ENCODE peak calls at places on chromosome 5, in seven cellular contexts. One of them, this sample, is unnamed.

GRCh38 chr5:43294226-43294625 is 19.0 kb downstream of the HMGCS1 start:
- DNase-seq in lung: no peak
- DNase-seq in tibial nerve: no peak
- DNase-seq in ovary: no peak
- DNase-seq in naive thymus-derived CD4-positive, alpha-beta T cell: no peak
- DNase-seq in cardiac muscle cell: no peak
- DNase-seq in HepG2: no peak
- DNase-seq in this sample: no peak

GRCh38 chr5:73541981-73542380 is 23.5 kb downstream of the ANKRA2 start:
- DNase-seq in lung: no peak
- DNase-seq in tibial nerve: no peak
- DNase-seq in ovary: no peak
- DNase-seq in naive thymus-derived CD4-positive, alpha-beta T cell: no peak
- DNase-seq in cardiac muscle cell: no peak
- DNase-seq in HepG2: no peak
- DNase-seq in this sample: no peak

GRCh38 chr5:149881874-149882273 is 62.7 kb downstream of the PDE6A start:
- DNase-seq in lung: no peak
- DNase-seq in tibial nerve: no peak
- DNase-seq in ovary: no peak
- DNase-seq in naive thymus-derived CD4-positive, alpha-beta T cell: no peak
- DNase-seq in cardiac muscle cell: no peak
- DNase-seq in HepG2: no peak
- DNase-seq in this sample: no peak

GRCh38 chr5:4977421-4977820 is 162.7 kb upstream of the ADAMTS16 start:
- DNase-seq in lung: no peak
- DNase-seq in tibial nerve: no peak
- DNase-seq in ovary: no peak
- DNase-seq in naive thymus-derived CD4-positive, alpha-beta T cell: no peak
- DNase-seq in cardiac muscle cell: no peak
- DNase-seq in HepG2: no peak
- DNase-seq in this sample: no peak

GRCh38 chr5:65479527-65479926 is 2.2 kb downstream of the ADAMTS6 start:
- DNase-seq in lung: no peak
- DNase-seq in tibial nerve: no peak
- DNase-seq in ovary: no peak
- DNase-seq in naive thymus-derived CD4-positive, alpha-beta T cell: no peak
- DNase-seq in cardiac muscle cell: no peak
- DNase-seq in HepG2: no peak
- DNase-seq in this sample: no peak

GRCh38 chr5:42995152-42995751 is 44.9 kb downstream of the ANXA2R start:
- DNase-seq in lung: no peak
- DNase-seq in tibial nerve: no peak
- DNase-seq in ovary: no peak
- DNase-seq in naive thymus-derived CD4-positive, alpha-beta T cell: no peak
- DNase-seq in cardiac muscle cell: no peak
- DNase-seq in HepG2: no peak
- DNase-seq in this sample: no peak

GRCh38 chr5:43432486-43433365 is 20.5 kb upstream of the CCL28 start:
- DNase-seq in lung: peak; percentile 87
- DNase-seq in tibial nerve: peak; percentile 76
- DNase-seq in ovary: no peak
- DNase-seq in naive thymus-derived CD4-positive, alpha-beta T cell: no peak
- DNase-seq in cardiac muscle cell: no peak
- DNase-seq in HepG2: peak; percentile 98
- DNase-seq in this sample: peak; percentile 70

GRCh38 chr5:39521098-39521860 is 96.5 kb upstream of the DAB2 start:
- DNase-seq in lung: no peak
- DNase-seq in tibial nerve: no peak
- DNase-seq in ovary: no peak
- DNase-seq in naive thymus-derived CD4-positive, alpha-beta T cell: no peak
- DNase-seq in cardiac muscle cell: no peak
- DNase-seq in HepG2: no peak
- DNase-seq in this sample: no peak

GRCh38 chr5:13664377-13664776 is 280.1 kb downstream of the DNAH5 start:
- DNase-seq in lung: no peak
- DNase-seq in tibial nerve: no peak
- DNase-seq in ovary: no peak
- DNase-seq in naive thymus-derived CD4-positive, alpha-beta T cell: no peak
- DNase-seq in cardiac muscle cell: no peak
- DNase-seq in HepG2: no peak
- DNase-seq in this sample: no peak

GRCh38 chr5:111703662-111704061 is 53.3 kb downstream of the NREP start:
- DNase-seq in lung: no peak
- DNase-seq in tibial nerve: no peak
- DNase-seq in ovary: no peak
- DNase-seq in naive thymus-derived CD4-positive, alpha-beta T cell: no peak
- DNase-seq in cardiac muscle cell: no peak
- DNase-seq in HepG2: no peak
- DNase-seq in this sample: no peak

GRCh38 chr5:179731791-179732411 is 721 bp upstream of the MAML1 start:
- DNase-seq in lung: peak; percentile 32
- DNase-seq in tibial nerve: no peak
- DNase-seq in ovary: peak; percentile 38
- DNase-seq in naive thymus-derived CD4-positive, alpha-beta T cell: no peak
- DNase-seq in cardiac muscle cell: no peak
- DNase-seq in HepG2: peak; percentile 59
- DNase-seq in this sample: peak; percentile 52

GRCh38 chr5:179733764-179734126 is 1.1 kb downstream of the MAML1 start:
- DNase-seq in lung: no peak
- DNase-seq in tibial nerve: no peak
- DNase-seq in ovary: no peak
- DNase-seq in naive thymus-derived CD4-positive, alpha-beta T cell: no peak
- DNase-seq in cardiac muscle cell: no peak
- DNase-seq in HepG2: no peak
- DNase-seq in this sample: no peak

GRCh38 chr5:179734536-179735164 is 2.0 kb downstream of the MAML1 start:
- DNase-seq in lung: no peak
- DNase-seq in tibial nerve: no peak
- DNase-seq in ovary: no peak
- DNase-seq in naive thymus-derived CD4-positive, alpha-beta T cell: no peak
- DNase-seq in cardiac muscle cell: no peak
- DNase-seq in HepG2: no peak
- DNase-seq in this sample: no peak

GRCh38 chr5:179732412-179732917 is at the start of gene MAML1:
- DNase-seq in lung: peak; percentile 100
- DNase-seq in tibial nerve: peak; percentile 100
- DNase-seq in ovary: peak; percentile 100
- DNase-seq in naive thymus-derived CD4-positive, alpha-beta T cell: peak; percentile 100
- DNase-seq in cardiac muscle cell: peak; percentile 100
- DNase-seq in HepG2: peak; percentile 99
- DNase-seq in this sample: peak; percentile 99

DNA sequence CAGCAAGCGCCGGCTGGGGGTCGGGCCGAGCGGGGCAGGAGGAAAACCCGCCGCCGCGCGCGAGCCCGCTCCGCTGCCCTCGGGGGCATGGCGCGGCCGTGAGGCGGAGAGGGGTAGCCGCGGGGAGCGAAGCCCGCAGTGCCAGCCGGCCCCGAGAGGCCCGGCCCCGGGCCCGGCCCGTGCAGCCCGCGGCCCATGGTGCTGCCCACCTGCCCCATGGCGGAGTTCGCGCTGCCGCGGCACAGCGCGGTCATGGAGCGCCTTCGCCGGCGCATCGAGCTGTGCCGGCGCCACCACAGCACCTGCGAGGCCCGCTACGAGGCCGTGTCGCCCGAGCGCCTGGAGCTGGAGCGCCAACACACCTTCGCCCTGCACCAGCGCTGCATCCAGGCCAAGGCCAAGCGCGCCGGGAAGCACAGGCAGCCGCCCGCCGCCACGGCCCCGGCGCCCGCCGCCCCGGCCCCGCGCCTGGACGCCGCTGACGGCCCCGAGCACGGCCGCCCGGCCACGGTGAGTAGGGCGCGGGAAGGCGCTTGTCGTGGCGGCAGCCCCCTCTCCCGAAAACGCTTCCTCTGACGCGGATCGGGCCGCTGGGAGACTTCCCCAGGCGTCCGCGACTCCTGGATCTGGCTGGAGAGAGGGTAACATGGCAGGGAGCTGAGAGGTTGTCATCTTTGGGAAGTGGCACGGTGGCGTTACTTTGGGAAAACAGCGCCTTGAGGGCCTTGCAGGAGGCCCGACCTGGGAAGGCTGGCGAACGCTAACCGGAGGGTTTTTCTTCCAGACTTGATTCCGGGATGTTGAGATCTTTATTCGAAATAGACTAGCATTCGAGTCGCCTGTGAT is 519 bp downstream of the MAML1 start:
- DNase-seq in lung: peak; percentile 42
- DNase-seq in tibial nerve: peak; percentile 30
- DNase-seq in ovary: peak; percentile 45
- DNase-seq in naive thymus-derived CD4-positive, alpha-beta T cell: no peak
- DNase-seq in cardiac muscle cell: peak; percentile 65
- DNase-seq in HepG2: no peak
- DNase-seq in this sample: no peak
- H3K36me3 ChIP-seq in lung: peaks cover 5% of the 10 kb centered on the region
- H3K36me3 ChIP-seq in tibial nerve: peaks cover 13% of the 10 kb centered on the region
- H3K36me3 ChIP-seq in ovary: no peaks in the 10 kb centered on the region
- H3K36me3 ChIP-seq in naive thymus-derived CD4-positive, alpha-beta T cell: peaks cover 20% of the 10 kb centered on the region
- H3K36me3 ChIP-seq in cardiac muscle cell: peaks cover 26% of the 10 kb centered on the region
- H3K36me3 ChIP-seq in HepG2: peaks cover 2% of the 10 kb centered on the region
- H3K36me3 ChIP-seq in this sample: no peaks in the 10 kb centered on the region

GRCh38 chr5:78050888-78051287 is 243.6 kb downstream of the AP3B1 start:
- DNase-seq in lung: no peak
- DNase-seq in tibial nerve: no peak
- DNase-seq in ovary: no peak
- DNase-seq in naive thymus-derived CD4-positive, alpha-beta T cell: no peak
- DNase-seq in cardiac muscle cell: no peak
- DNase-seq in HepG2: no peak
- DNase-seq in this sample: no peak
- H3K27ac ChIP-seq in lung: no peak overlapping the region
- H3K27ac ChIP-seq in tibial nerve: no peak overlapping the region
- H3K27ac ChIP-seq in ovary: no peak overlapping the region
- H3K27ac ChIP-seq in naive thymus-derived CD4-positive, alpha-beta T cell: no peak overlapping the region
- H3K27ac ChIP-seq in cardiac muscle cell: no peak overlapping the region
- H3K27ac ChIP-seq in HepG2: no peak overlapping the region
- H3K27ac ChIP-seq in this sample: no peak overlapping the region

GRCh38 chr5:116507941-116508655 is 66.5 kb downstream of the SEMA6A start:
- DNase-seq in lung: no peak
- DNase-seq in tibial nerve: peak; percentile 7
- DNase-seq in ovary: no peak
- DNase-seq in naive thymus-derived CD4-positive, alpha-beta T cell: no peak
- DNase-seq in cardiac muscle cell: no peak
- DNase-seq in HepG2: no peak
- DNase-seq in this sample: no peak
- H3K36me3 ChIP-seq in lung: no peaks in the 10 kb centered on the region
- H3K36me3 ChIP-seq in tibial nerve: no peaks in the 10 kb centered on the region
- H3K36me3 ChIP-seq in ovary: no peaks in the 10 kb centered on the region
- H3K36me3 ChIP-seq in naive thymus-derived CD4-positive, alpha-beta T cell: no peaks in the 10 kb centered on the region
- H3K36me3 ChIP-seq in cardiac muscle cell: no peaks in the 10 kb centered on the region
- H3K36me3 ChIP-seq in HepG2: no peaks in the 10 kb centered on the region
- H3K36me3 ChIP-seq in this sample: no peaks in the 10 kb centered on the region

GRCh38 chr5:139273322-139273571 is 20.3 kb upstream of the MATR3 start:
- DNase-seq in lung: no peak
- DNase-seq in tibial nerve: no peak
- DNase-seq in ovary: no peak
- DNase-seq in naive thymus-derived CD4-positive, alpha-beta T cell: no peak
- DNase-seq in cardiac muscle cell: peak; percentile 58
- DNase-seq in HepG2: peak; percentile 51
- DNase-seq in this sample: no peak
- H3K27ac ChIP-seq in lung: peak overlapping the region; percentile 56
- H3K27ac ChIP-seq in tibial nerve: peak overlapping the region; percentile 81
- H3K27ac ChIP-seq in ovary: peak overlapping the region; percentile 62
- H3K27ac ChIP-seq in naive thymus-derived CD4-positive, alpha-beta T cell: peak overlapping the region; percentile 69
- H3K27ac ChIP-seq in cardiac muscle cell: peak overlapping the region; percentile 57
- H3K27ac ChIP-seq in HepG2: peak overlapping the region; percentile 77
- H3K27ac ChIP-seq in this sample: peak overlapping the region; percentile 82

GRCh38 chr5:151663617-151664322 is 22.9 kb downstream of the SPARC start:
- DNase-seq in lung: no peak
- DNase-seq in tibial nerve: peak; percentile 68
- DNase-seq in ovary: no peak
- DNase-seq in naive thymus-derived CD4-positive, alpha-beta T cell: no peak
- DNase-seq in cardiac muscle cell: no peak
- DNase-seq in HepG2: no peak
- DNase-seq in this sample: no peak

GRCh38 chr5:151665584-151665982 is 21.1 kb downstream of the SPARC start:
- DNase-seq in lung: no peak
- DNase-seq in tibial nerve: no peak
- DNase-seq in ovary: no peak
- DNase-seq in naive thymus-derived CD4-positive, alpha-beta T cell: no peak
- DNase-seq in cardiac muscle cell: no peak
- DNase-seq in HepG2: no peak
- DNase-seq in this sample: no peak

GRCh38 chr5:151664694-151665583 is 21.8 kb downstream of the SPARC start:
- DNase-seq in lung: no peak
- DNase-seq in tibial nerve: no peak
- DNase-seq in ovary: peak; percentile 62
- DNase-seq in naive thymus-derived CD4-positive, alpha-beta T cell: no peak
- DNase-seq in cardiac muscle cell: no peak
- DNase-seq in HepG2: no peak
- DNase-seq in this sample: no peak

GRCh38 chr5:151670074-151670686 is 16.5 kb downstream of the SPARC start:
- DNase-seq in lung: no peak
- DNase-seq in tibial nerve: no peak
- DNase-seq in ovary: no peak
- DNase-seq in naive thymus-derived CD4-positive, alpha-beta T cell: no peak
- DNase-seq in cardiac muscle cell: no peak
- DNase-seq in HepG2: no peak
- DNase-seq in this sample: no peak

DNA sequence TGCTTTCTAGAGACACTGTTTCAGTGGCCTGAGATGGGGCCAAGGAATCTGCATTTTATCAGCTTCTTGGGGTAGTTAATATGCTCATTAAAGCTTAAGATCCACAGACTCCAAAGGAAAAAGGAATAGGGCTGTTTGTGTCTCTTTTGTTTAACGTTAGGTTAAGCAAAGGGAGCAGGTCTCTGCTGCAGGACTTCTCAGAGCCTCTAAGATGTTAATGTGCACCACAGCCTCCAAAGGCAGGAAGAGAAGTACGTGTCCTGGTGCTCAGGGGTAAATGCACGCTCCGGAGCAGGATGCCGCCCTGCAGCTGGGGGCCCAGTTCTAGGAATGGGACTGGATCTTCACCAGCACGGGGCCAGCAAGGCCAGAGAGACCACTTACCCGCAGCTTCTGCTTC is 19.6 kb downstream of the SPARC start:
- DNase-seq in lung: no peak
- DNase-seq in tibial nerve: no peak
- DNase-seq in ovary: no peak
- DNase-seq in naive thymus-derived CD4-positive, alpha-beta T cell: no peak
- DNase-seq in cardiac muscle cell: no peak
- DNase-seq in HepG2: no peak
- DNase-seq in this sample: no peak
- H3K36me3 ChIP-seq in lung: peaks cover 51% of the 10 kb centered on the region
- H3K36me3 ChIP-seq in tibial nerve: no peaks in the 10 kb centered on the region
- H3K36me3 ChIP-seq in ovary: no peaks in the 10 kb centered on the region
- H3K36me3 ChIP-seq in naive thymus-derived CD4-positive, alpha-beta T cell: no peaks in the 10 kb centered on the region
- H3K36me3 ChIP-seq in cardiac muscle cell: peaks cover 27% of the 10 kb centered on the region
- H3K36me3 ChIP-seq in HepG2: peaks cover 3% of the 10 kb centered on the region
- H3K36me3 ChIP-seq in this sample: no peaks in the 10 kb centered on the region

GRCh38 chr5:170571885-170572284 is 68.1 kb downstream of the KCNIP1 start:
- DNase-seq in lung: no peak
- DNase-seq in tibial nerve: no peak
- DNase-seq in ovary: no peak
- DNase-seq in naive thymus-derived CD4-positive, alpha-beta T cell: no peak
- DNase-seq in cardiac muscle cell: no peak
- DNase-seq in HepG2: no peak
- DNase-seq in this sample: no peak
- H3K27ac ChIP-seq in lung: no peak overlapping the region
- H3K27ac ChIP-seq in tibial nerve: no peak overlapping the region
- H3K27ac ChIP-seq in ovary: no peak overlapping the region
- H3K27ac ChIP-seq in naive thymus-derived CD4-positive, alpha-beta T cell: no peak overlapping the region
- H3K27ac ChIP-seq in cardiac muscle cell: no peak overlapping the region
- H3K27ac ChIP-seq in HepG2: no peak overlapping the region
- H3K27ac ChIP-seq in this sample: no peak overlapping the region